ENCODE peak calls at places on chromosomes 6 and 20, in six cellular contexts. L, R, Y, T, I and O are unnamed samples.

GRCh38 chr6:144150673-144151009 is 324 bp downstream of the STX11 start:
- DNase-seq in T (peak), I (no peak), L (peak), R (peak), Y (peak), O (no peak)

GRCh38 chr6:69867075-69867911 is 937 bp downstream of the COL19A1 start:
- DNase-seq in T (peak), Y (peak), I (peak), R (peak), L (peak), O (peak)

GRCh38 chr20:45782890-45783289 is 8.8 kb downstream of the WFDC3 start:
- DNase-seq in L (no peak), R (no peak), Y (no peak), I (no peak), T (peak), O (no peak)

GRCh38 chr6:6591778-6592388 is 3.4 kb downstream of the LY86 start:
- DNase-seq in I (no peak), Y (no peak), T (no peak), L (no peak), R (no peak), O (no peak)

GRCh38 chr6:31729979-31730630 is 1.0 kb upstream of the DDAH2 start:
- DNase-seq in L (peak), Y (peak), R (peak), I (peak), T (peak), O (peak)

GRCh38 chr20:59580208-59580980 is 23.9 kb upstream of the PHACTR3 start:
- DNase-seq in I (no peak), R (no peak), T (no peak), L (no peak), Y (no peak), O (no peak)

GRCh38 chr20:49377326-49377725 is 99.5 kb upstream of the ZNFX1 start:
- DNase-seq in Y (no peak), T (no peak), I (no peak), L (no peak), R (no peak), O (no peak)

GRCh38 chr20:59938221-59938620 is 1.9 kb downstream of the PPP1R3D start:
- DNase-seq in I (no peak), Y (peak), T (no peak), R (no peak), L (no peak), O (peak)

GRCh38 chr6:159193923-159194322 is 24.7 kb downstream of the FNDC1 start:
- DNase-seq in R (no peak), Y (no peak), L (no peak), T (no peak), I (no peak), O (no peak)

GRCh38 chr20:44031822-44032582 is 117.3 kb downstream of the TOX2 start:
- DNase-seq in Y (no peak), L (no peak), I (no peak), T (no peak), R (no peak), O (no peak)

GRCh38 chr6:35477028-35477427 is 8.8 kb downstream of the RPL10A start:
- DNase-seq in L (no peak), T (no peak), I (no peak), R (no peak), Y (no peak), O (no peak)

GRCh38 chr6:95551678-95552324 is 25.5 kb upstream of the MANEA start:
- DNase-seq in Y (no peak), I (no peak), T (no peak), R (no peak), L (no peak), O (no peak)

GRCh38 chr6:112018619-112019416 is 35.1 kb upstream of the CCN6 start:
- DNase-seq in L (no peak), T (no peak), Y (no peak), I (no peak), R (peak), O (no peak)